ENCODE peak calls at places on chromosome 1, in eight cellular contexts. One of them, this sample, is unnamed.
A peak's percentile ranks its signal among the peaks of the same experiment; 100 is the strongest.

GRCh38 chr1:20729990-20730689 is 2.4 kb downstream of the SH2D5 start:
- DNase-seq in mammary epithelial cell: no peak
- DNase-seq in endodermal cell: peak; percentile 52
- DNase-seq in DND-41: no peak
- DNase-seq in mesendoderm: no peak
- DNase-seq in neural progenitor cell: no peak
- DNase-seq in PC-3: no peak
- DNase-seq in kidney: no peak
- DNase-seq in this sample: no peak

GRCh38 chr1:118927826-118928225 is 60.3 kb downstream of the TBX15 start:
- DNase-seq in mammary epithelial cell: no peak
- DNase-seq in endodermal cell: no peak
- DNase-seq in DND-41: no peak
- DNase-seq in mesendoderm: no peak
- DNase-seq in neural progenitor cell: no peak
- DNase-seq in PC-3: no peak
- DNase-seq in kidney: no peak
- DNase-seq in this sample: no peak

GRCh38 chr1:62271137-62271536 is 48.1 kb downstream of the KANK4 start:
- DNase-seq in mammary epithelial cell: no peak
- DNase-seq in endodermal cell: no peak
- DNase-seq in DND-41: no peak
- DNase-seq in mesendoderm: no peak
- DNase-seq in neural progenitor cell: no peak
- DNase-seq in PC-3: no peak
- DNase-seq in kidney: no peak
- DNase-seq in this sample: no peak

GRCh38 chr1:212976586-212976985 is 26.2 kb downstream of the VASH2 start:
- DNase-seq in mammary epithelial cell: no peak
- DNase-seq in endodermal cell: peak; percentile 40
- DNase-seq in DND-41: no peak
- DNase-seq in mesendoderm: no peak
- DNase-seq in neural progenitor cell: no peak
- DNase-seq in PC-3: no peak
- DNase-seq in kidney: no peak
- DNase-seq in this sample: no peak

GRCh38 chr1:12654004-12654567 is 10.2 kb downstream of the AADACL4 start:
- DNase-seq in mammary epithelial cell: peak; percentile 5
- DNase-seq in endodermal cell: no peak
- DNase-seq in DND-41: no peak
- DNase-seq in mesendoderm: no peak
- DNase-seq in neural progenitor cell: no peak
- DNase-seq in PC-3: no peak
- DNase-seq in kidney: no peak
- DNase-seq in this sample: no peak

GRCh38 chr1:47191940-47192457 is 2.2 kb upstream of the PDZK1IP1 start:
- DNase-seq in mammary epithelial cell: no peak
- DNase-seq in endodermal cell: peak; percentile 42
- DNase-seq in DND-41: no peak
- DNase-seq in mesendoderm: no peak
- DNase-seq in neural progenitor cell: no peak
- DNase-seq in PC-3: no peak
- DNase-seq in kidney: no peak
- DNase-seq in this sample: no peak

GRCh38 chr1:77948841-77949424 is 29.9 kb downstream of the FUBP1 start:
- DNase-seq in mammary epithelial cell: peak; percentile 53
- DNase-seq in endodermal cell: no peak
- DNase-seq in DND-41: no peak
- DNase-seq in mesendoderm: peak; percentile 30
- DNase-seq in neural progenitor cell: peak; percentile 32
- DNase-seq in PC-3: peak; percentile 20
- DNase-seq in kidney: no peak
- DNase-seq in this sample: peak; percentile 16

GRCh38 chr1:42484382-42484781 is 21.3 kb downstream of the CCDC30 start:
- DNase-seq in mammary epithelial cell: peak; percentile 86
- DNase-seq in endodermal cell: no peak
- DNase-seq in DND-41: no peak
- DNase-seq in mesendoderm: peak; percentile 31
- DNase-seq in neural progenitor cell: peak; percentile 29
- DNase-seq in PC-3: peak; percentile 37
- DNase-seq in kidney: no peak
- DNase-seq in this sample: no peak

GRCh38 chr1:44103270-44104131 is 15.1 kb upstream of the KLF17 start:
- DNase-seq in mammary epithelial cell: no peak
- DNase-seq in endodermal cell: peak; percentile 91
- DNase-seq in DND-41: peak; percentile 9
- DNase-seq in mesendoderm: peak; percentile 49
- DNase-seq in neural progenitor cell: peak; percentile 76
- DNase-seq in PC-3: no peak
- DNase-seq in kidney: no peak
- DNase-seq in this sample: no peak

GRCh38 chr1:93702102-93702827 is 20.6 kb upstream of the BCAR3 start:
- DNase-seq in mammary epithelial cell: peak; percentile 75
- DNase-seq in endodermal cell: no peak
- DNase-seq in DND-41: no peak
- DNase-seq in mesendoderm: no peak
- DNase-seq in neural progenitor cell: no peak
- DNase-seq in PC-3: peak; percentile 80
- DNase-seq in kidney: no peak
- DNase-seq in this sample: no peak
- H3K9ac ChIP-seq in mammary epithelial cell: peak overlapping the region; percentile 85
- H3K9ac ChIP-seq in endodermal cell: no peak overlapping the region
- H3K9ac ChIP-seq in DND-41: no peak overlapping the region
- H3K9ac ChIP-seq in mesendoderm: no peak overlapping the region
- H3K9ac ChIP-seq in neural progenitor cell: no peak overlapping the region
- H3K9ac ChIP-seq in PC-3: peak overlapping the region; percentile 93
- H3K9ac ChIP-seq in kidney: no peak overlapping the region
- H3K9ac ChIP-seq in this sample: peak overlapping the region; percentile 32

DNA sequence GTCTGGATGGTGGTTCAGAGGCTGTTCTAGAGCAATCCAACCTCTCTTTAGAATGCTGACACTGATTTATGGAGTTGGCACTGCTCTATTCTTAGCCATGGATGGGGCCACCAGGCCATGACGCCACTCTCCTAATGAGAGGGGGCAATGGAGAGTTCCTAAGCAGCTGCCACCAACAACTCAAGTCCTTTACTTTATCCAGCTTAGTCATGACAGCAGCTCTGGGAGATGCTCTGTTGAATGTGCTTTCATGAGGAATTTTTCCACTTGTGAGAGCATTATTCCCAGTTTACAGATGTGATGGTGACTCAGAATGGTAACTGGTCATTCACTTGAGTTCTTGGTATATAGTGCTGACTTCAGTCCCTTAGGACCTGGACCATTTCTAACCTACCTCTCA is 366.3 kb downstream of the HHAT start:
- DNase-seq in mammary epithelial cell: no peak
- DNase-seq in endodermal cell: no peak
- DNase-seq in DND-41: no peak
- DNase-seq in mesendoderm: no peak
- DNase-seq in neural progenitor cell: no peak
- DNase-seq in PC-3: no peak
- DNase-seq in kidney: no peak
- DNase-seq in this sample: no peak
- H3K9ac ChIP-seq in mammary epithelial cell: no peak overlapping the region
- H3K9ac ChIP-seq in endodermal cell: no peak overlapping the region
- H3K9ac ChIP-seq in DND-41: no peak overlapping the region
- H3K9ac ChIP-seq in mesendoderm: no peak overlapping the region
- H3K9ac ChIP-seq in neural progenitor cell: no peak overlapping the region
- H3K9ac ChIP-seq in PC-3: no peak overlapping the region
- H3K9ac ChIP-seq in kidney: no peak overlapping the region
- H3K9ac ChIP-seq in this sample: no peak overlapping the region

DNA sequence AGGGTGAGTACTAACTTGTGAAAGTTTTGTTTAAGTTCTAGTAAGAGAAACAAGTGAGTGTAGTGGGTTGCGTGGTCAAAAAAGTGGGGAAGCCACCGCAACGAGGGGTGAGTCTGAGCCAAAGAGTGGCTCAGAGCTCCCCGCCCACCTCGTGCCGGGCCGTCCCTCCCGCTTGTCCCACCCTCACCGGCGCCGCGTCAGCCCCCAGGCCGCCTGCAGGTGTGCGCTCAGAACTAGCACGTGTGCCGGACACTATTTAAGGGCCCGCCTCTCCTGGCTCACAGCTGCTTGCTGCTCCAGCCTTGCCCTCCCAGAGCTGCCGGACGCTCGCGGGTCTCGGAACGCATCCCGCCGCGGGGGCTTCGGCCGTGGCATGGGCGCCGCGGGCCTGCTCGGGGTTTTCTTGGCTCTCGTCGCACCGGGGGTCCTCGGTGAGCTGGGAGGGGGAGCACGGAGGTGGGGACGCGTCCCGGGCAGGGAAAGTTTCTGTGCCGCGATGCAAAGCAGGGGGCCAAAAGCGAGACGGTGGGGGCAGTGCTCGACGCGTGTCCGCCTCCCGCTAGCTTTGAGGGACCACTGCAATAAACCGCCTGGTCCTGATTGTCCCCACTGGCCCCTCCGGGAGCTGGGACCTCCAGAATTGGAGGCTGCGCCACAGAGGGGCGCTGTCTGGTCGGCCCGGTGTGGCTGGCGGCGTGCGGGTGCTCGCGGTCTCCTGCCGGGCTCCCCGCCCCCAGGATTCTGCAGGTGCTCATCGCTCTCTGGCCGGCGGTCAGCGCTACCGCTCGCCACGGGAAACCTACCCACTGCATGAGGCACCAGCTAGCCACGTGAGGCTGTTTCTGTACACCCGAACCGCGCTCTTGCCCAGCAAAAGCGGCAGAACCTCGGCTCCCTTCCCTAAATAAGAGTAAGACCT is at the start of gene CR2:
- DNase-seq in mammary epithelial cell: peak; percentile 21
- DNase-seq in endodermal cell: peak; percentile 92
- DNase-seq in DND-41: peak; percentile 66
- DNase-seq in mesendoderm: peak; percentile 70
- DNase-seq in neural progenitor cell: peak; percentile 81
- DNase-seq in PC-3: no peak
- DNase-seq in kidney: peak; percentile 79
- DNase-seq in this sample: peak; percentile 50
- H3K9ac ChIP-seq in mammary epithelial cell: no peak within 1 kb of the TSS
- H3K9ac ChIP-seq in endodermal cell: no peak within 1 kb of the TSS
- H3K9ac ChIP-seq in DND-41: peak within 1 kb of the TSS; percentile 53
- H3K9ac ChIP-seq in mesendoderm: peak within 1 kb of the TSS; percentile 39
- H3K9ac ChIP-seq in neural progenitor cell: no peak within 1 kb of the TSS
- H3K9ac ChIP-seq in PC-3: no peak within 1 kb of the TSS
- H3K9ac ChIP-seq in kidney: no peak within 1 kb of the TSS
- H3K9ac ChIP-seq in this sample: peak within 1 kb of the TSS; percentile 20

GRCh38 chr1:203378529-203379271 is 27.8 kb upstream of the FMOD start:
- DNase-seq in mammary epithelial cell: no peak
- DNase-seq in endodermal cell: no peak
- DNase-seq in DND-41: no peak
- DNase-seq in mesendoderm: no peak
- DNase-seq in neural progenitor cell: no peak
- DNase-seq in PC-3: no peak
- DNase-seq in kidney: no peak
- DNase-seq in this sample: no peak

GRCh38 chr1:203381151-203381751 is 30.3 kb upstream of the FMOD start:
- DNase-seq in mammary epithelial cell: no peak
- DNase-seq in endodermal cell: no peak
- DNase-seq in DND-41: no peak
- DNase-seq in mesendoderm: no peak
- DNase-seq in neural progenitor cell: no peak
- DNase-seq in PC-3: no peak
- DNase-seq in kidney: no peak
- DNase-seq in this sample: no peak

GRCh38 chr1:203379831-203380230 is 28.9 kb upstream of the FMOD start:
- DNase-seq in mammary epithelial cell: no peak
- DNase-seq in endodermal cell: no peak
- DNase-seq in DND-41: no peak
- DNase-seq in mesendoderm: no peak
- DNase-seq in neural progenitor cell: no peak
- DNase-seq in PC-3: no peak
- DNase-seq in kidney: no peak
- DNase-seq in this sample: no peak

DNA sequence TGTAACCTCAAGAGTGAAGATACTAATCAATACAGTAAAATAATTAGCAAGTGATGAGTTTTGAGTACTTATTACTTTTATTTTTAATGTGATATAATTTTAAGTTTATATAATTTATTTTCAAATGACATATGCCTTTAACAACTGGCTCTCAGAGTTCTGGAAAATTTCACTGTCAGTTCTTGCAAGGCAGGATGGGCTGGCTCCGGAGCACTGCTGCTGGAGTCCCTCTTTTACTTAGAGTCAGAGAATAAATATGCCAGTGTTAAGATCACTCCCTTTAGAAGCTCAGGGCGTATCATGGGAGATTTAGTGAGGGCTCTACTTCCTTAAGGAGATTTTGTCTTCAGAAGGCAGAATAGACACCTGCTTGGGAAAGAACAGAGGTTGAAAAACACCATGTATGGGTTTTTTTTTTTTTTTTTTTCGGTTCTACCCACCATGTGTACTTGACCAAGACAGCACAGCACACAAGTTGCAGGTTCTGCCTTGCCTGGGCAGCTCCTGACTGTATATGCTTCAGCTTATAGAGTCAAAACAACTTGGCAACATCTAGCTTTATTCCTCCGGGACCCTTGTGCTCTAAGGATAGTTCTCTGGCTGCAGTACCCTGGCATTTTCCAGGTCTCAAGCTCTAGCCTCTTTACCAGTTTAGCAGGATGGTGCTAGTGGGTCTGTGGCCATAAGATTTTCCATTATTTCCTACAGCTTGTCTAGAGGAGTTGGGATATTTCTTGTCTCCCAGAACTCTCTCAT is 29.7 kb upstream of the FMOD start:
- DNase-seq in mammary epithelial cell: no peak
- DNase-seq in endodermal cell: no peak
- DNase-seq in DND-41: no peak
- DNase-seq in mesendoderm: no peak
- DNase-seq in neural progenitor cell: no peak
- DNase-seq in PC-3: no peak
- DNase-seq in kidney: no peak
- DNase-seq in this sample: no peak
- H3K9ac ChIP-seq in mammary epithelial cell: no peak overlapping the region
- H3K9ac ChIP-seq in endodermal cell: no peak overlapping the region
- H3K9ac ChIP-seq in DND-41: no peak overlapping the region
- H3K9ac ChIP-seq in mesendoderm: no peak overlapping the region
- H3K9ac ChIP-seq in neural progenitor cell: no peak overlapping the region
- H3K9ac ChIP-seq in PC-3: no peak overlapping the region
- H3K9ac ChIP-seq in kidney: no peak overlapping the region
- H3K9ac ChIP-seq in this sample: no peak overlapping the region

GRCh38 chr1:97943354-97943753 is 22.5 kb upstream of the DPYD start:
- DNase-seq in mammary epithelial cell: peak; percentile 77
- DNase-seq in endodermal cell: no peak
- DNase-seq in DND-41: no peak
- DNase-seq in mesendoderm: no peak
- DNase-seq in neural progenitor cell: no peak
- DNase-seq in PC-3: no peak
- DNase-seq in kidney: no peak
- DNase-seq in this sample: no peak

GRCh38 chr1:97947751-97948150 is 26.9 kb upstream of the DPYD start:
- DNase-seq in mammary epithelial cell: no peak
- DNase-seq in endodermal cell: no peak
- DNase-seq in DND-41: no peak
- DNase-seq in mesendoderm: no peak
- DNase-seq in neural progenitor cell: no peak
- DNase-seq in PC-3: no peak
- DNase-seq in kidney: no peak
- DNase-seq in this sample: no peak

GRCh38 chr1:97936976-97937375 is 16.1 kb upstream of the DPYD start:
- DNase-seq in mammary epithelial cell: no peak
- DNase-seq in endodermal cell: no peak
- DNase-seq in DND-41: no peak
- DNase-seq in mesendoderm: no peak
- DNase-seq in neural progenitor cell: no peak
- DNase-seq in PC-3: no peak
- DNase-seq in kidney: peak; percentile 4
- DNase-seq in this sample: no peak

GRCh38 chr1:97942161-97943123 is 21.6 kb upstream of the DPYD start:
- DNase-seq in mammary epithelial cell: no peak
- DNase-seq in endodermal cell: no peak
- DNase-seq in DND-41: no peak
- DNase-seq in mesendoderm: no peak
- DNase-seq in neural progenitor cell: no peak
- DNase-seq in PC-3: no peak
- DNase-seq in kidney: no peak
- DNase-seq in this sample: no peak
- H3K9ac ChIP-seq in mammary epithelial cell: no peak overlapping the region
- H3K9ac ChIP-seq in endodermal cell: no peak overlapping the region
- H3K9ac ChIP-seq in DND-41: peak overlapping the region; percentile 48
- H3K9ac ChIP-seq in mesendoderm: no peak overlapping the region
- H3K9ac ChIP-seq in neural progenitor cell: no peak overlapping the region
- H3K9ac ChIP-seq in PC-3: no peak overlapping the region
- H3K9ac ChIP-seq in kidney: no peak overlapping the region
- H3K9ac ChIP-seq in this sample: no peak overlapping the region

This sample was measured in K562.